ENCODE peak calls at places on chromosomes 4 and X, in eight cellular contexts. F is left ventricle myocardium inferior; K is NCI-H1694 treated with DMSO at 0.1 percent for 48 hours; V is activated naive CD8-positive, alpha-beta T cell treated with anti-CD3 and anti-CD28 coated beads for 36 hours; L is epithelial cell of esophagus; S is HCT116; Y is smooth muscle cell of the brain vasculature; T is stimulated activated CD4-positive, alpha-beta T cell treated with anti-CD3 and anti-CD28 coated beads, Interleukin-4, amount 100 ng/mL, for 24 hours. X is an unnamed sample.

GRCh38 chr4:123479944-123480343 is 83.3 kb downstream of the SPRY1 start:
- DNase-seq in F (no peak), K (no peak), V (no peak), L (peak), S (no peak), Y (no peak), T (no peak), X (peak)

GRCh38 chr4:139962130-139962684 is 191.8 kb downstream of the MAML3 start:
- DNase-seq in F (no peak), K (no peak), V (no peak), L (no peak), S (no peak), Y (no peak), T (no peak), X (no peak)

GRCh38 chr4:6716958-6717655 is 1.1 kb downstream of the BLOC1S4 start:
- DNase-seq in F (no peak), K (no peak), V (no peak), L (no peak), S (no peak), Y (no peak), T (no peak), X (no peak)

GRCh38 chrX:110346681-110347080 is 12.0 kb upstream of the RTL9 start:
- DNase-seq in F (peak), K (no peak), V (no peak), L (peak), S (no peak), Y (no peak), T (no peak), X (no peak)

GRCh38 chr4:6372649-6373525 is 99.5 kb downstream of the PPP2R2C start:
- DNase-seq in F (peak), K (no peak), V (peak), L (peak), S (peak), Y (no peak), T (no peak), X (no peak)

GRCh38 chrX:123173833-123174232 is 10.2 kb upstream of the GRIA3 start:
- DNase-seq in F (no peak), K (peak), V (no peak), L (peak), S (peak), Y (no peak), T (no peak), X (no peak)

GRCh38 chr4:67549123-67549522 is 3.8 kb upstream of the CENPC start:
- DNase-seq in F (no peak), K (peak), V (no peak), L (peak), S (no peak), Y (no peak), T (no peak), X (peak)

GRCh38 chr4:10750714-10751113 is 66.1 kb upstream of the CLNK start:
- DNase-seq in F (peak), K (no peak), V (no peak), L (no peak), S (no peak), Y (no peak), T (no peak), X (no peak)